ENCODE peak calls at places on chromosomes 6 and 20, in ten cellular contexts. R is SK-N-SH, F is HCT116, C is PC-3, L is PC-9, Z is GM23248, T is Karpas-422, X is OCI-LY7, K is GM23338, D is MM.1S. E is an unnamed sample.

GRCh38 chr6:136549359-136550044 is 720 bp downstream of the MAP7 start:
- DNase-seq in R (peak; percentile 75), F (no peak), C (peak; percentile 37), L (peak; percentile 58), Z (peak; percentile 19), T (no peak), X (no peak), K (peak; percentile 64), D (no peak), E (peak; percentile 60)

GRCh38 chr6:70889270-70889669 is 67.6 kb downstream of the B3GAT2 start:
- DNase-seq in R (no peak), F (no peak), C (no peak), L (no peak), Z (no peak), T (no peak), X (no peak), K (no peak), D (no peak), E (no peak)

GRCh38 chr20:21234816-21235215 is 68.3 kb upstream of the XRN2 start:
- DNase-seq in R (no peak), F (no peak), C (no peak), L (no peak), Z (no peak), T (no peak), X (no peak), K (peak; percentile 23), D (no peak), E (no peak)

GRCh38 chr6:40353197-40353966 is 233.8 kb downstream of the LRFN2 start:
- DNase-seq in R (no peak), F (no peak), C (no peak), L (no peak), Z (no peak), T (no peak), X (no peak), K (no peak), D (no peak), E (no peak)

GRCh38 chr6:137443901-137444300 is 50.3 kb downstream of the OLIG3 start:
- DNase-seq in R (no peak), F (peak; percentile 6), C (no peak), L (no peak), Z (no peak), T (no peak), X (no peak), K (peak; percentile 20), D (no peak), E (no peak)

GRCh38 chr20:2312876-2313275 is 17.1 kb downstream of the TGM3 start:
- DNase-seq in R (no peak), F (no peak), C (no peak), L (no peak), Z (peak; percentile 82), T (no peak), X (no peak), K (no peak), D (no peak), E (no peak)

GRCh38 chr6:158418501-158418900 is 106.2 kb downstream of the TULP4 start:
- DNase-seq in R (no peak), F (no peak), C (no peak), L (no peak), Z (peak; percentile 50), T (no peak), X (no peak), K (no peak), D (no peak), E (no peak)

GRCh38 chr6:104688283-104688969 is 171.3 kb downstream of the HACE1 start:
- DNase-seq in R (no peak), F (no peak), C (no peak), L (no peak), Z (no peak), T (no peak), X (no peak), K (no peak), D (no peak), E (no peak)

GRCh38 chr6:166307082-166307980 is 861 bp downstream of the PRR18 start:
- DNase-seq in R (peak; percentile 73), F (no peak), C (no peak), L (no peak), Z (peak; percentile 39), T (no peak), X (no peak), K (peak; percentile 77), D (no peak), E (peak; percentile 44)

GRCh38 chr20:2879148-2879547 is 5.9 kb downstream of the PTPRA start:
- DNase-seq in R (no peak), F (no peak), C (peak; percentile 50), L (no peak), Z (peak; percentile 95), T (no peak), X (no peak), K (no peak), D (no peak), E (no peak)

DNA sequence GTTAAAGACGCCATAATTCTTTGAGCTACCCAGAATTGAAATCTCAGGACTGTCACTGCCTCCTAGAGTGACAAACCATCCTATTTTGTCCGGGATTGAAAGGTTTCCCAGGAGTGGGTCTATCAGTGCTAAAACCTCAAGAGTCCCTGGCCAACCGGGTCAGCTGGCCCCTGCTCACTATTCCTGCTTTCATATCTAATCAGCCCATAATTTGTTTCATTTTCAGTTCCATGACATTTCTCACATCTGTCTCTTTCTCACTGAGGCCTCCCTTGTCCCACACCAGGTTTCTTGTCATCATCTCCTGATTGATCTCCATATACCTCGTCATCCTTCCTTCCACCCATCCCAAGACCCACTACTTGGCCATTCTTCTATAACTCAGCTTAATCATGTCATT is 98.2 kb downstream of the SLC35B3 start:
- DNase-seq in R (no peak), F (no peak), C (no peak), L (no peak), Z (no peak), T (no peak), X (no peak), K (no peak), D (peak; percentile 49), E (no peak)
- H3K9me2 ChIP-seq in R (no peaks in the 10 kb centered on the region), F (no peaks in the 10 kb centered on the region), C (no peaks in the 10 kb centered on the region), L (no peaks in the 10 kb centered on the region), Z (no peaks in the 10 kb centered on the region), T (no peaks in the 10 kb centered on the region), X (no peaks in the 10 kb centered on the region), K (no peaks in the 10 kb centered on the region), D (no peaks in the 10 kb centered on the region), E (no peaks in the 10 kb centered on the region)

GRCh38 chr6:159807150-159807859 is 7.2 kb downstream of the PNLDC1 start:
- DNase-seq in R (no peak), F (no peak), C (peak; percentile 73), L (peak; percentile 85), Z (no peak), T (no peak), X (no peak), K (no peak), D (no peak), E (peak; percentile 48)
- H3K9me2 ChIP-seq in R (no peaks in the 10 kb centered on the region), F (no peaks in the 10 kb centered on the region), C (no peaks in the 10 kb centered on the region), L (no peaks in the 10 kb centered on the region), Z (no peaks in the 10 kb centered on the region), T (no peaks in the 10 kb centered on the region), X (no peaks in the 10 kb centered on the region), K (no peaks in the 10 kb centered on the region), D (no peaks in the 10 kb centered on the region), E (no peaks in the 10 kb centered on the region)

DNA sequence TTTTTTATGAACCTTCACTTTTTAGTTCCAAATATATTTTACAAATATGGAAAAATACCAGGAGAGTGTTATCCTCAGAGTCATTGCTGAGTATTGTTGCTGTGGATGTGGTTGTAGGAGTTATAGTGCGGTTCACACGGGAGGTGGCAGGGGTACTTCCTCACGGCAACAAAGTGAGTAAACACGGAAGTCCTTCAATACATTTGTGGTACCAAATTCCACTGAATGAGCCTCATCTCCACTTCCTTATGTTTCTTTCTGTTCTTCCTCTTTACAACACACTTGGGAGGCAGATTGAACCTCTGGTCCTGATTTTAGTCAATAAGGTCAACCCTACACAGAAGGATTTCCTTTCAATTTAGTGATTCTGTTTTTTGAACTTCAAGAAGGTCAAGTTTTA is 371.8 kb downstream of the BTBD3 start:
- DNase-seq in R (no peak), F (no peak), C (peak; percentile 35), L (no peak), Z (no peak), T (no peak), X (no peak), K (no peak), D (no peak), E (no peak)
- H3K9me2 ChIP-seq in R (no peaks in the 10 kb centered on the region), F (no peaks in the 10 kb centered on the region), C (no peaks in the 10 kb centered on the region), L (no peaks in the 10 kb centered on the region), Z (no peaks in the 10 kb centered on the region), T (no peaks in the 10 kb centered on the region), X (no peaks in the 10 kb centered on the region), K (no peaks in the 10 kb centered on the region), D (no peaks in the 10 kb centered on the region), E (no peaks in the 10 kb centered on the region)

GRCh38 chr20:19277381-19277780 is 64.9 kb downstream of the SLC24A3 start:
- DNase-seq in R (no peak), F (no peak), C (no peak), L (no peak), Z (no peak), T (no peak), X (no peak), K (no peak), D (no peak), E (no peak)
- H3K9me2 ChIP-seq in R (no peaks in the 10 kb centered on the region), F (no peaks in the 10 kb centered on the region), C (no peaks in the 10 kb centered on the region), L (no peaks in the 10 kb centered on the region), Z (no peaks in the 10 kb centered on the region), T (no peaks in the 10 kb centered on the region), X (no peaks in the 10 kb centered on the region), K (peaks cover 12% of the 10 kb centered on the region), D (no peaks in the 10 kb centered on the region), E (no peaks in the 10 kb centered on the region)

GRCh38 chr6:147618927-147619326 is 110.4 kb downstream of the SAMD5 start:
- DNase-seq in R (no peak), F (no peak), C (no peak), L (no peak), Z (peak; percentile 2), T (no peak), X (no peak), K (no peak), D (no peak), E (peak; percentile 37)
- H3K9me2 ChIP-seq in R (no peaks in the 10 kb centered on the region), F (no peaks in the 10 kb centered on the region), C (no peaks in the 10 kb centered on the region), L (no peaks in the 10 kb centered on the region), Z (no peaks in the 10 kb centered on the region), T (no peaks in the 10 kb centered on the region), X (no peaks in the 10 kb centered on the region), K (peaks cover 2% of the 10 kb centered on the region), D (no peaks in the 10 kb centered on the region), E (no peaks in the 10 kb centered on the region)

DNA sequence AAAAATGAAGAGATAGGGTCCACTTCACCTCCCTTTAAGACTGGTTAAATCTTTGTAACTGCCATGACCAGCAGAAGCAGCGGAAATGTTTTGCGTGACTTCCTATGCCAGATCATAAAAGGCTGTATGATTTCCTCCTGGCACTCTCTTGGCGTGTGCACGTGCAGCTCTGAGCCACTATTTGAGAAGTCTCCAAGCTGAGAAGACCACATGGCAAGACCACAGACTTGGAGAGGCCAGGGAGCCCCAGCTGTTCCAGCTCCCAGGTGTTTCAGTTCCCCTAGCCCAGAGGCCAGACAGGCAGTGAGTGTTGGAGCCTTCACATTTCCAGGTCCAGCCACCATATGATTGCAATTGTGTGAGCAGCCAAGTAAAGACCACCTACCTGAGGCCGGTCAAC is 259.3 kb upstream of the RIN2 start:
- DNase-seq in R (no peak), F (no peak), C (no peak), L (no peak), Z (no peak), T (no peak), X (no peak), K (no peak), D (no peak), E (no peak)
- H3K9me2 ChIP-seq in R (no peaks in the 10 kb centered on the region), F (no peaks in the 10 kb centered on the region), C (no peaks in the 10 kb centered on the region), L (no peaks in the 10 kb centered on the region), Z (no peaks in the 10 kb centered on the region), T (no peaks in the 10 kb centered on the region), X (no peaks in the 10 kb centered on the region), K (no peaks in the 10 kb centered on the region), D (no peaks in the 10 kb centered on the region), E (no peaks in the 10 kb centered on the region)

E was measured in hepatocyte.